ENCODE peak calls at places on chromosomes 4 and X, in five cellular contexts. B is mesenchymal stem cell, G is sciatic nerve, F is fibroblast of lung, Y is astrocyte of the spinal cord. R is an unnamed sample.
A peak's percentile ranks its signal among the peaks of the same experiment; 100 is the strongest.

GRCh38 chr4:138223191-138223910 is 18.8 kb downstream of the SLC7A11 start:
- DNase-seq in F (no peak), B (no peak), G (no peak), Y (no peak), R (peak; percentile 55)

GRCh38 chr4:74320559-74321118 is 12.4 kb downstream of the EPGN start:
- DNase-seq in Y (peak; percentile 75), F (peak; percentile 53), G (no peak), B (peak; percentile 70), R (peak; percentile 73)

GRCh38 chr4:67568820-67569219 is 10.3 kb downstream of the STAP1 start:
- DNase-seq in F (peak; percentile 57), Y (no peak), B (no peak), G (no peak), R (no peak)

GRCh38 chrX:51894697-51895336 is 1.4 kb downstream of the MAGED1 start:
- DNase-seq in G (no peak), Y (peak; percentile 31), B (peak; percentile 27), F (peak; percentile 42), R (peak; percentile 32)

GRCh38 chrX:46251755-46252154 is 293.5 kb downstream of the ZNF674 start:
- DNase-seq in F (peak; percentile 63), G (no peak), B (peak; percentile 46), Y (peak; percentile 42), R (peak; percentile 9)

GRCh38 chr4:1009647-1010521 is 1.5 kb upstream of the FGFRL1 start:
- DNase-seq in Y (peak; percentile 32), F (peak; percentile 23), B (peak; percentile 53), G (peak; percentile 84), R (peak; percentile 70)

GRCh38 chr4:110681381-110681780 is 58.5 kb upstream of the PITX2 start:
- DNase-seq in F (no peak), G (no peak), Y (no peak), B (peak; percentile 40), R (no peak)

GRCh38 chr4:178556796-178557195 is 1114.6 kb upstream of the AGA start:
- DNase-seq in G (no peak), Y (no peak), F (no peak), B (no peak), R (no peak)

GRCh38 chrX:134948333-134949241 is 42.2 kb upstream of the SMIM10 start:
- DNase-seq in Y (peak; percentile 32), B (peak; percentile 86), F (peak; percentile 87), G (no peak), R (peak; percentile 21)

GRCh38 chr4:105624530-105624929 is 72.1 kb downstream of the ARHGEF38 start:
- DNase-seq in Y (peak; percentile 81), B (peak; percentile 3), F (peak; percentile 86), G (no peak), R (no peak)

GRCh38 chr4:16226816-16227461 is 668 bp upstream of the TAPT1 start:
- DNase-seq in Y (peak; percentile 32), G (peak; percentile 78), F (peak; percentile 42), B (peak; percentile 57), R (peak; percentile 55)

GRCh38 chrX:2559124-2559523 is 58.3 kb upstream of the DHRSX start:
- DNase-seq in F (no peak), Y (no peak), B (no peak), G (no peak), R (no peak)

GRCh38 chrX:134732152-134732551 is 73.9 kb upstream of the PLAC1 start:
- DNase-seq in Y (no peak), F (no peak), G (no peak), B (no peak), R (no peak)

GRCh38 chrX:109856974-109857373 is 123.9 kb upstream of the ACSL4 start:
- DNase-seq in B (no peak), F (peak; percentile 14), G (no peak), Y (peak; percentile 42), R (peak; percentile 57)

GRCh38 chr4:2800691-2801596 is 8.1 kb downstream of the SH3BP2 start:
- DNase-seq in B (peak; percentile 90), F (peak; percentile 73), Y (peak; percentile 88), G (peak; percentile 90), R (peak; percentile 43)

GRCh38 chr4:157265281-157265680 is 44.8 kb downstream of the GRIA2 start:
- DNase-seq in Y (peak; percentile 44), F (peak; percentile 42), B (no peak), G (no peak), R (no peak)

GRCh38 chr4:171715973-171716372 is 97.2 kb upstream of the GALNTL6 start:
- DNase-seq in Y (no peak), G (no peak), B (no peak), F (no peak), R (no peak)

GRCh38 chrX:40237745-40238178 is 140.0 kb upstream of the BCOR start:
- DNase-seq in B (no peak), G (no peak), F (no peak), Y (no peak), R (no peak)

R was measured in dermis blood vessel endothelial cell.